ENCODE peak calls at places on chromosomes 6 and 20, in six cellular contexts. One of them, this sample, is unnamed.

GRCh38 chr6:18293192-18293904 is 29.0 kb upstream of the DEK start:
- DNase-seq in dorsolateral prefrontal cortex: no peak
- DNase-seq in coronary artery: no peak
- DNase-seq in CD8-positive, alpha-beta T cell: no peak
- DNase-seq in heart left ventricle: no peak
- DNase-seq in right lobe of liver: no peak
- DNase-seq in this sample: no peak

GRCh38 chr20:37946946-37947345 is 44.0 kb downstream of the VSTM2L start:
- DNase-seq in dorsolateral prefrontal cortex: no peak
- DNase-seq in coronary artery: no peak
- DNase-seq in CD8-positive, alpha-beta T cell: no peak
- DNase-seq in heart left ventricle: no peak
- DNase-seq in right lobe of liver: peak; percentile 13
- DNase-seq in this sample: no peak

GRCh38 chr6:52399511-52400315 is 20.4 kb upstream of the EFHC1 start:
- DNase-seq in dorsolateral prefrontal cortex: no peak
- DNase-seq in coronary artery: no peak
- DNase-seq in CD8-positive, alpha-beta T cell: peak; percentile 29
- DNase-seq in heart left ventricle: no peak
- DNase-seq in right lobe of liver: no peak
- DNase-seq in this sample: no peak

GRCh38 chr6:4125500-4125899 is 9.9 kb downstream of the ECI2 start:
- DNase-seq in dorsolateral prefrontal cortex: no peak
- DNase-seq in coronary artery: no peak
- DNase-seq in CD8-positive, alpha-beta T cell: no peak
- DNase-seq in heart left ventricle: no peak
- DNase-seq in right lobe of liver: no peak
- DNase-seq in this sample: no peak

GRCh38 chr6:20497200-20497820 is 36.9 kb upstream of the CDKAL1 start:
- DNase-seq in dorsolateral prefrontal cortex: no peak
- DNase-seq in coronary artery: no peak
- DNase-seq in CD8-positive, alpha-beta T cell: no peak
- DNase-seq in heart left ventricle: no peak
- DNase-seq in right lobe of liver: no peak
- DNase-seq in this sample: no peak

GRCh38 chr6:26553739-26554668 is 15.8 kb downstream of the HMGN4 start:
- DNase-seq in dorsolateral prefrontal cortex: peak; percentile 58
- DNase-seq in coronary artery: peak; percentile 83
- DNase-seq in CD8-positive, alpha-beta T cell: peak; percentile 76
- DNase-seq in heart left ventricle: peak; percentile 72
- DNase-seq in right lobe of liver: peak; percentile 74
- DNase-seq in this sample: no peak

GRCh38 chr6:25027221-25027916 is 91.6 kb upstream of the RIPOR2 start:
- DNase-seq in dorsolateral prefrontal cortex: no peak
- DNase-seq in coronary artery: no peak
- DNase-seq in CD8-positive, alpha-beta T cell: peak; percentile 71
- DNase-seq in heart left ventricle: no peak
- DNase-seq in right lobe of liver: no peak
- DNase-seq in this sample: no peak

GRCh38 chr6:133764011-133764812 is 124.7 kb upstream of the TCF21 start:
- DNase-seq in dorsolateral prefrontal cortex: no peak
- DNase-seq in coronary artery: no peak
- DNase-seq in CD8-positive, alpha-beta T cell: no peak
- DNase-seq in heart left ventricle: no peak
- DNase-seq in right lobe of liver: no peak
- DNase-seq in this sample: no peak

GRCh38 chr20:33693741-33694645 is 7.8 kb upstream of the E2F1 start:
- DNase-seq in dorsolateral prefrontal cortex: no peak
- DNase-seq in coronary artery: peak; percentile 79
- DNase-seq in CD8-positive, alpha-beta T cell: no peak
- DNase-seq in heart left ventricle: no peak
- DNase-seq in right lobe of liver: no peak
- DNase-seq in this sample: peak; percentile 84

DNA sequence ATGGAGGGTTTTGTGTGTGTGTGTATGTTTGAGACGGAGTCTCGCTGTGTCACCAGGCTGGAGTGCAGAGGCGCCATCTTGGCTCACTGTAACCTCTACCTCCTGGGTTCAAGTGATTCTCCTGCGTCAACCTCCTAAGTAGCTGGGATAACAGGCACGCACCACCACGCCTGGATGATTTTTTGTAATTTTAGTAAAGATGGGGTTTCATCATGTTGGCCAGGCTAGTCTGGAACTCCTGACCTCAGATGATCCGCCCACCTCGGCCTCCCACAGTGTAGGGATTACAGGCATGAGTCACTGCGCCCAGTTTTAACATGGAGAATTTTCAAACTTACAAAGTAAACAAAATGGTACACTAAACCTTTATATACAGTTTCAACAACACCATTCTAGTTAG is 22.8 kb downstream of the AMD1 start:
- DNase-seq in dorsolateral prefrontal cortex: no peak
- DNase-seq in coronary artery: no peak
- DNase-seq in CD8-positive, alpha-beta T cell: no peak
- DNase-seq in heart left ventricle: no peak
- DNase-seq in right lobe of liver: no peak
- DNase-seq in this sample: no peak
- H3K27ac ChIP-seq in dorsolateral prefrontal cortex: no peak overlapping the region
- H3K27ac ChIP-seq in coronary artery: no peak overlapping the region
- H3K27ac ChIP-seq in CD8-positive, alpha-beta T cell: no peak overlapping the region
- H3K27ac ChIP-seq in heart left ventricle: no peak overlapping the region
- H3K27ac ChIP-seq in right lobe of liver: no peak overlapping the region
- H3K27ac ChIP-seq in this sample: no peak overlapping the region

DNA sequence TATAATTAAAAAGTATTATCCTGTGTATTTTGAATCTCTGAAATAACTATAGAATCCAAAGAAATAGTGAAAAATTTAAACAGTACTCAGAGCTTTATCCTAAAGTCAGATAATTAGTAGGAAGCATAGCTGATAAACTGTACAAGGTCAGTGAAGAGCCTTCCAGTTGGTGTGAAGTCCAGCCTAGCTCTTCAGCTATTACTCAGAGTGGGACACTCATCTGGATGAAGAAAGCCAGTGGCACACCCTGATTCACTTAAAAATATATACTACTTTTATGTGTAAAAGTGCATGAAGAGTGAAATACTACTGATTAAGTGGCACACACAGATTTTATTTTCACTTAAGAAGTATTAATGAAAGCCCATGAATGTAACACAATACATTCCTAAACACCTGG is 3.1 kb downstream of the IFNGR1 start:
- DNase-seq in dorsolateral prefrontal cortex: no peak
- DNase-seq in coronary artery: no peak
- DNase-seq in CD8-positive, alpha-beta T cell: no peak
- DNase-seq in heart left ventricle: no peak
- DNase-seq in right lobe of liver: no peak
- DNase-seq in this sample: no peak
- H3K27ac ChIP-seq in dorsolateral prefrontal cortex: peak overlapping the region; percentile 0
- H3K27ac ChIP-seq in coronary artery: peak overlapping the region; percentile 31
- H3K27ac ChIP-seq in CD8-positive, alpha-beta T cell: no peak overlapping the region
- H3K27ac ChIP-seq in heart left ventricle: peak overlapping the region; percentile 100
- H3K27ac ChIP-seq in right lobe of liver: peak overlapping the region; percentile 99
- H3K27ac ChIP-seq in this sample: no peak overlapping the region

GRCh38 chr6:119186490-119186889 is 108.0 kb upstream of the FAM184A start:
- DNase-seq in dorsolateral prefrontal cortex: no peak
- DNase-seq in coronary artery: no peak
- DNase-seq in CD8-positive, alpha-beta T cell: no peak
- DNase-seq in heart left ventricle: no peak
- DNase-seq in right lobe of liver: no peak
- DNase-seq in this sample: no peak
- H3K27ac ChIP-seq in dorsolateral prefrontal cortex: no peak overlapping the region
- H3K27ac ChIP-seq in coronary artery: no peak overlapping the region
- H3K27ac ChIP-seq in CD8-positive, alpha-beta T cell: no peak overlapping the region
- H3K27ac ChIP-seq in heart left ventricle: no peak overlapping the region
- H3K27ac ChIP-seq in right lobe of liver: no peak overlapping the region
- H3K27ac ChIP-seq in this sample: no peak overlapping the region

GRCh38 chr6:150877928-150878327 is 12.4 kb downstream of the MTHFD1L start:
- DNase-seq in dorsolateral prefrontal cortex: no peak
- DNase-seq in coronary artery: no peak
- DNase-seq in CD8-positive, alpha-beta T cell: no peak
- DNase-seq in heart left ventricle: no peak
- DNase-seq in right lobe of liver: peak; percentile 80
- DNase-seq in this sample: no peak

GRCh38 chr6:150878347-150879213 is 13.1 kb downstream of the MTHFD1L start:
- DNase-seq in dorsolateral prefrontal cortex: no peak
- DNase-seq in coronary artery: no peak
- DNase-seq in CD8-positive, alpha-beta T cell: no peak
- DNase-seq in heart left ventricle: no peak
- DNase-seq in right lobe of liver: no peak
- DNase-seq in this sample: no peak

GRCh38 chr6:150880336-150880735 is 14.8 kb downstream of the MTHFD1L start:
- DNase-seq in dorsolateral prefrontal cortex: no peak
- DNase-seq in coronary artery: no peak
- DNase-seq in CD8-positive, alpha-beta T cell: no peak
- DNase-seq in heart left ventricle: no peak
- DNase-seq in right lobe of liver: no peak
- DNase-seq in this sample: no peak

GRCh38 chr6:150874184-150874583 is 8.7 kb downstream of the MTHFD1L start:
- DNase-seq in dorsolateral prefrontal cortex: peak; percentile 86
- DNase-seq in coronary artery: no peak
- DNase-seq in CD8-positive, alpha-beta T cell: no peak
- DNase-seq in heart left ventricle: no peak
- DNase-seq in right lobe of liver: no peak
- DNase-seq in this sample: no peak

GRCh38 chr6:150876598-150876997 is 11.1 kb downstream of the MTHFD1L start:
- DNase-seq in dorsolateral prefrontal cortex: peak; percentile 94
- DNase-seq in coronary artery: peak; percentile 89
- DNase-seq in CD8-positive, alpha-beta T cell: no peak
- DNase-seq in heart left ventricle: peak; percentile 54
- DNase-seq in right lobe of liver: peak; percentile 77
- DNase-seq in this sample: peak; percentile 14
- H3K27ac ChIP-seq in dorsolateral prefrontal cortex: no peak overlapping the region
- H3K27ac ChIP-seq in coronary artery: peak overlapping the region; percentile 93
- H3K27ac ChIP-seq in CD8-positive, alpha-beta T cell: no peak overlapping the region
- H3K27ac ChIP-seq in heart left ventricle: peak overlapping the region; percentile 66
- H3K27ac ChIP-seq in right lobe of liver: no peak overlapping the region
- H3K27ac ChIP-seq in this sample: no peak overlapping the region

GRCh38 chr6:27754408-27754782 is 157.8 kb downstream of the OR2B2 start:
- DNase-seq in dorsolateral prefrontal cortex: no peak
- DNase-seq in coronary artery: no peak
- DNase-seq in CD8-positive, alpha-beta T cell: no peak
- DNase-seq in heart left ventricle: no peak
- DNase-seq in right lobe of liver: no peak
- DNase-seq in this sample: no peak

GRCh38 chr6:27759930-27760329 is 152.3 kb downstream of the OR2B2 start:
- DNase-seq in dorsolateral prefrontal cortex: no peak
- DNase-seq in coronary artery: no peak
- DNase-seq in CD8-positive, alpha-beta T cell: no peak
- DNase-seq in heart left ventricle: no peak
- DNase-seq in right lobe of liver: no peak
- DNase-seq in this sample: no peak

GRCh38 chr6:27755768-27756167 is 156.4 kb downstream of the OR2B2 start:
- DNase-seq in dorsolateral prefrontal cortex: no peak
- DNase-seq in coronary artery: no peak
- DNase-seq in CD8-positive, alpha-beta T cell: no peak
- DNase-seq in heart left ventricle: no peak
- DNase-seq in right lobe of liver: no peak
- DNase-seq in this sample: no peak

GRCh38 chr6:27758471-27758870 is 153.7 kb downstream of the OR2B2 start:
- DNase-seq in dorsolateral prefrontal cortex: no peak
- DNase-seq in coronary artery: no peak
- DNase-seq in CD8-positive, alpha-beta T cell: no peak
- DNase-seq in heart left ventricle: no peak
- DNase-seq in right lobe of liver: no peak
- DNase-seq in this sample: no peak

GRCh38 chr6:27757307-27757706 is 154.9 kb downstream of the OR2B2 start:
- DNase-seq in dorsolateral prefrontal cortex: peak; percentile 30
- DNase-seq in coronary artery: no peak
- DNase-seq in CD8-positive, alpha-beta T cell: peak; percentile 60
- DNase-seq in heart left ventricle: no peak
- DNase-seq in right lobe of liver: no peak
- DNase-seq in this sample: peak; percentile 9
- H3K27ac ChIP-seq in dorsolateral prefrontal cortex: no peak overlapping the region
- H3K27ac ChIP-seq in coronary artery: no peak overlapping the region
- H3K27ac ChIP-seq in CD8-positive, alpha-beta T cell: peak overlapping the region; percentile 39
- H3K27ac ChIP-seq in heart left ventricle: no peak overlapping the region
- H3K27ac ChIP-seq in right lobe of liver: no peak overlapping the region
- H3K27ac ChIP-seq in this sample: no peak overlapping the region

GRCh38 chr6:39231386-39231785 is 2.1 kb upstream of the KCNK5 start:
- DNase-seq in dorsolateral prefrontal cortex: no peak
- DNase-seq in coronary artery: no peak
- DNase-seq in CD8-positive, alpha-beta T cell: no peak
- DNase-seq in heart left ventricle: no peak
- DNase-seq in right lobe of liver: no peak
- DNase-seq in this sample: no peak
- H3K27ac ChIP-seq in dorsolateral prefrontal cortex: no peak overlapping the region
- H3K27ac ChIP-seq in coronary artery: no peak overlapping the region
- H3K27ac ChIP-seq in CD8-positive, alpha-beta T cell: no peak overlapping the region
- H3K27ac ChIP-seq in heart left ventricle: no peak overlapping the region
- H3K27ac ChIP-seq in right lobe of liver: no peak overlapping the region
- H3K27ac ChIP-seq in this sample: no peak overlapping the region

GRCh38 chr20:50957276-50957675 is 1.1 kb downstream of the DPM1 start:
- DNase-seq in dorsolateral prefrontal cortex: no peak
- DNase-seq in coronary artery: no peak
- DNase-seq in CD8-positive, alpha-beta T cell: no peak
- DNase-seq in heart left ventricle: no peak
- DNase-seq in right lobe of liver: no peak
- DNase-seq in this sample: no peak
- H3K27ac ChIP-seq in dorsolateral prefrontal cortex: no peak overlapping the region
- H3K27ac ChIP-seq in coronary artery: peak overlapping the region; percentile 90
- H3K27ac ChIP-seq in CD8-positive, alpha-beta T cell: peak overlapping the region; percentile 89
- H3K27ac ChIP-seq in heart left ventricle: peak overlapping the region; percentile 97
- H3K27ac ChIP-seq in right lobe of liver: no peak overlapping the region
- H3K27ac ChIP-seq in this sample: no peak overlapping the region